ENCODE peak calls at places on chromosomes 3 and 15, in six cellular contexts. One of them, this sample, is unnamed.

GRCh38 chr3:131110087-131110486 is 83.4 kb downstream of the NEK11 start:
- DNase-seq in stimulated activated CD4-positive, alpha-beta T cell treated with anti-CD3 and anti-CD28 coated beads, Interleukin-12 subunit alpha, Interleukin-12 subunit beta, amount 100 ng/mL, for 4 hours: no peak
- DNase-seq in SJSA1: peak
- DNase-seq in A673: peak
- DNase-seq in activated naive CD8-positive, alpha-beta T cell treated with anti-CD3 and anti-CD28 coated beads, Interleukin-2, amount 50 U/mL, for 24 hours: no peak
- DNase-seq in GM12891: no peak
- DNase-seq in this sample: no peak

GRCh38 chr15:82958638-82959037 is 6.1 kb upstream of the HOMER2 start:
- DNase-seq in GM12891: no peak
- DNase-seq in SJSA1: no peak
- DNase-seq in stimulated activated CD4-positive, alpha-beta T cell treated with anti-CD3 and anti-CD28 coated beads, Interleukin-12 subunit alpha, Interleukin-12 subunit beta, amount 100 ng/mL, for 4 hours: no peak
- DNase-seq in A673: no peak
- DNase-seq in activated naive CD8-positive, alpha-beta T cell treated with anti-CD3 and anti-CD28 coated beads, Interleukin-2, amount 50 U/mL, for 24 hours: no peak
- DNase-seq in this sample: no peak

GRCh38 chr3:18295171-18295920 is 129.8 kb downstream of the SATB1 start:
- DNase-seq in activated naive CD8-positive, alpha-beta T cell treated with anti-CD3 and anti-CD28 coated beads, Interleukin-2, amount 50 U/mL, for 24 hours: peak
- DNase-seq in A673: peak
- DNase-seq in SJSA1: peak
- DNase-seq in GM12891: peak
- DNase-seq in stimulated activated CD4-positive, alpha-beta T cell treated with anti-CD3 and anti-CD28 coated beads, Interleukin-12 subunit alpha, Interleukin-12 subunit beta, amount 100 ng/mL, for 4 hours: peak
- DNase-seq in this sample: peak

GRCh38 chr3:59256233-59256632 is 206.4 kb upstream of the CFAP20DC start:
- DNase-seq in A673: no peak
- DNase-seq in GM12891: no peak
- DNase-seq in activated naive CD8-positive, alpha-beta T cell treated with anti-CD3 and anti-CD28 coated beads, Interleukin-2, amount 50 U/mL, for 24 hours: no peak
- DNase-seq in stimulated activated CD4-positive, alpha-beta T cell treated with anti-CD3 and anti-CD28 coated beads, Interleukin-12 subunit alpha, Interleukin-12 subunit beta, amount 100 ng/mL, for 4 hours: no peak
- DNase-seq in SJSA1: no peak
- DNase-seq in this sample: no peak

GRCh38 chr15:51444807-51445206 is 103.4 kb downstream of the GLDN start:
- DNase-seq in GM12891: no peak
- DNase-seq in stimulated activated CD4-positive, alpha-beta T cell treated with anti-CD3 and anti-CD28 coated beads, Interleukin-12 subunit alpha, Interleukin-12 subunit beta, amount 100 ng/mL, for 4 hours: no peak
- DNase-seq in A673: no peak
- DNase-seq in SJSA1: no peak
- DNase-seq in activated naive CD8-positive, alpha-beta T cell treated with anti-CD3 and anti-CD28 coated beads, Interleukin-2, amount 50 U/mL, for 24 hours: no peak
- DNase-seq in this sample: no peak

GRCh38 chr3:89042251-89042650 is 65.2 kb upstream of the EPHA3 start:
- DNase-seq in A673: no peak
- DNase-seq in activated naive CD8-positive, alpha-beta T cell treated with anti-CD3 and anti-CD28 coated beads, Interleukin-2, amount 50 U/mL, for 24 hours: no peak
- DNase-seq in SJSA1: no peak
- DNase-seq in stimulated activated CD4-positive, alpha-beta T cell treated with anti-CD3 and anti-CD28 coated beads, Interleukin-12 subunit alpha, Interleukin-12 subunit beta, amount 100 ng/mL, for 4 hours: no peak
- DNase-seq in GM12891: no peak
- DNase-seq in this sample: no peak

GRCh38 chr15:99507016-99507731 is 58.6 kb upstream of the MEF2A start:
- DNase-seq in GM12891: no peak
- DNase-seq in A673: peak
- DNase-seq in stimulated activated CD4-positive, alpha-beta T cell treated with anti-CD3 and anti-CD28 coated beads, Interleukin-12 subunit alpha, Interleukin-12 subunit beta, amount 100 ng/mL, for 4 hours: no peak
- DNase-seq in SJSA1: no peak
- DNase-seq in activated naive CD8-positive, alpha-beta T cell treated with anti-CD3 and anti-CD28 coated beads, Interleukin-2, amount 50 U/mL, for 24 hours: no peak
- DNase-seq in this sample: peak

GRCh38 chr3:71010731-71011455 is 572.6 kb downstream of the FOXP1 start:
- DNase-seq in activated naive CD8-positive, alpha-beta T cell treated with anti-CD3 and anti-CD28 coated beads, Interleukin-2, amount 50 U/mL, for 24 hours: peak
- DNase-seq in GM12891: no peak
- DNase-seq in stimulated activated CD4-positive, alpha-beta T cell treated with anti-CD3 and anti-CD28 coated beads, Interleukin-12 subunit alpha, Interleukin-12 subunit beta, amount 100 ng/mL, for 4 hours: peak
- DNase-seq in A673: no peak
- DNase-seq in SJSA1: no peak
- DNase-seq in this sample: no peak

GRCh38 chr3:117719316-117719926 is 1009.8 kb downstream of the TUSC7 start:
- DNase-seq in stimulated activated CD4-positive, alpha-beta T cell treated with anti-CD3 and anti-CD28 coated beads, Interleukin-12 subunit alpha, Interleukin-12 subunit beta, amount 100 ng/mL, for 4 hours: no peak
- DNase-seq in SJSA1: no peak
- DNase-seq in GM12891: peak
- DNase-seq in activated naive CD8-positive, alpha-beta T cell treated with anti-CD3 and anti-CD28 coated beads, Interleukin-2, amount 50 U/mL, for 24 hours: no peak
- DNase-seq in A673: peak
- DNase-seq in this sample: peak

GRCh38 chr3:134419214-134419965 is 45.1 kb upstream of the AMOTL2 start:
- DNase-seq in activated naive CD8-positive, alpha-beta T cell treated with anti-CD3 and anti-CD28 coated beads, Interleukin-2, amount 50 U/mL, for 24 hours: no peak
- DNase-seq in A673: no peak
- DNase-seq in SJSA1: no peak
- DNase-seq in GM12891: no peak
- DNase-seq in stimulated activated CD4-positive, alpha-beta T cell treated with anti-CD3 and anti-CD28 coated beads, Interleukin-12 subunit alpha, Interleukin-12 subunit beta, amount 100 ng/mL, for 4 hours: no peak
- DNase-seq in this sample: no peak

GRCh38 chr3:86774082-86774691 is 216.8 kb downstream of the VGLL3 start:
- DNase-seq in stimulated activated CD4-positive, alpha-beta T cell treated with anti-CD3 and anti-CD28 coated beads, Interleukin-12 subunit alpha, Interleukin-12 subunit beta, amount 100 ng/mL, for 4 hours: no peak
- DNase-seq in A673: peak
- DNase-seq in SJSA1: no peak
- DNase-seq in GM12891: no peak
- DNase-seq in activated naive CD8-positive, alpha-beta T cell treated with anti-CD3 and anti-CD28 coated beads, Interleukin-2, amount 50 U/mL, for 24 hours: no peak
- DNase-seq in this sample: peak

GRCh38 chr3:43960448-43960840 is 269.7 kb downstream of the ABHD5 start:
- DNase-seq in stimulated activated CD4-positive, alpha-beta T cell treated with anti-CD3 and anti-CD28 coated beads, Interleukin-12 subunit alpha, Interleukin-12 subunit beta, amount 100 ng/mL, for 4 hours: no peak
- DNase-seq in A673: peak
- DNase-seq in activated naive CD8-positive, alpha-beta T cell treated with anti-CD3 and anti-CD28 coated beads, Interleukin-2, amount 50 U/mL, for 24 hours: no peak
- DNase-seq in SJSA1: no peak
- DNase-seq in GM12891: no peak
- DNase-seq in this sample: no peak

GRCh38 chr3:94524102-94524922 is 461.5 kb downstream of the NSUN3 start:
- DNase-seq in A673: no peak
- DNase-seq in GM12891: no peak
- DNase-seq in activated naive CD8-positive, alpha-beta T cell treated with anti-CD3 and anti-CD28 coated beads, Interleukin-2, amount 50 U/mL, for 24 hours: no peak
- DNase-seq in stimulated activated CD4-positive, alpha-beta T cell treated with anti-CD3 and anti-CD28 coated beads, Interleukin-12 subunit alpha, Interleukin-12 subunit beta, amount 100 ng/mL, for 4 hours: no peak
- DNase-seq in SJSA1: no peak
- DNase-seq in this sample: peak

GRCh38 chr3:102664126-102664525 is 229.3 kb downstream of the ZPLD1 start:
- DNase-seq in stimulated activated CD4-positive, alpha-beta T cell treated with anti-CD3 and anti-CD28 coated beads, Interleukin-12 subunit alpha, Interleukin-12 subunit beta, amount 100 ng/mL, for 4 hours: no peak
- DNase-seq in A673: no peak
- DNase-seq in activated naive CD8-positive, alpha-beta T cell treated with anti-CD3 and anti-CD28 coated beads, Interleukin-2, amount 50 U/mL, for 24 hours: no peak
- DNase-seq in SJSA1: no peak
- DNase-seq in GM12891: no peak
- DNase-seq in this sample: no peak

GRCh38 chr3:128499724-128500275 is 6.8 kb upstream of the GATA2 start:
- DNase-seq in stimulated activated CD4-positive, alpha-beta T cell treated with anti-CD3 and anti-CD28 coated beads, Interleukin-12 subunit alpha, Interleukin-12 subunit beta, amount 100 ng/mL, for 4 hours: no peak
- DNase-seq in activated naive CD8-positive, alpha-beta T cell treated with anti-CD3 and anti-CD28 coated beads, Interleukin-2, amount 50 U/mL, for 24 hours: no peak
- DNase-seq in A673: no peak
- DNase-seq in SJSA1: no peak
- DNase-seq in GM12891: no peak
- DNase-seq in this sample: no peak

GRCh38 chr3:187777331-187778046 is 32.2 kb upstream of the BCL6 start:
- DNase-seq in SJSA1: no peak
- DNase-seq in GM12891: no peak
- DNase-seq in stimulated activated CD4-positive, alpha-beta T cell treated with anti-CD3 and anti-CD28 coated beads, Interleukin-12 subunit alpha, Interleukin-12 subunit beta, amount 100 ng/mL, for 4 hours: no peak
- DNase-seq in A673: peak
- DNase-seq in activated naive CD8-positive, alpha-beta T cell treated with anti-CD3 and anti-CD28 coated beads, Interleukin-2, amount 50 U/mL, for 24 hours: peak
- DNase-seq in this sample: no peak

GRCh38 chr15:39919396-39919739 is 698 bp downstream of the GPR176 start:
- DNase-seq in stimulated activated CD4-positive, alpha-beta T cell treated with anti-CD3 and anti-CD28 coated beads, Interleukin-12 subunit alpha, Interleukin-12 subunit beta, amount 100 ng/mL, for 4 hours: no peak
- DNase-seq in activated naive CD8-positive, alpha-beta T cell treated with anti-CD3 and anti-CD28 coated beads, Interleukin-2, amount 50 U/mL, for 24 hours: no peak
- DNase-seq in A673: no peak
- DNase-seq in GM12891: no peak
- DNase-seq in SJSA1: no peak
- DNase-seq in this sample: no peak

GRCh38 chr3:128491071-128491899 is 1.7 kb downstream of the GATA2 start:
- DNase-seq in A673: peak
- DNase-seq in activated naive CD8-positive, alpha-beta T cell treated with anti-CD3 and anti-CD28 coated beads, Interleukin-2, amount 50 U/mL, for 24 hours: no peak
- DNase-seq in stimulated activated CD4-positive, alpha-beta T cell treated with anti-CD3 and anti-CD28 coated beads, Interleukin-12 subunit alpha, Interleukin-12 subunit beta, amount 100 ng/mL, for 4 hours: no peak
- DNase-seq in SJSA1: no peak
- DNase-seq in GM12891: no peak
- DNase-seq in this sample: peak

GRCh38 chr3:97009427-97010019 is 195.1 kb downstream of the EPHA6 start:
- DNase-seq in A673: no peak
- DNase-seq in GM12891: no peak
- DNase-seq in activated naive CD8-positive, alpha-beta T cell treated with anti-CD3 and anti-CD28 coated beads, Interleukin-2, amount 50 U/mL, for 24 hours: no peak
- DNase-seq in stimulated activated CD4-positive, alpha-beta T cell treated with anti-CD3 and anti-CD28 coated beads, Interleukin-12 subunit alpha, Interleukin-12 subunit beta, amount 100 ng/mL, for 4 hours: no peak
- DNase-seq in SJSA1: no peak
- DNase-seq in this sample: no peak

GRCh38 chr3:141553055-141553454 is 66.2 kb downstream of the RASA2 start:
- DNase-seq in activated naive CD8-positive, alpha-beta T cell treated with anti-CD3 and anti-CD28 coated beads, Interleukin-2, amount 50 U/mL, for 24 hours: no peak
- DNase-seq in SJSA1: no peak
- DNase-seq in GM12891: no peak
- DNase-seq in A673: no peak
- DNase-seq in stimulated activated CD4-positive, alpha-beta T cell treated with anti-CD3 and anti-CD28 coated beads, Interleukin-12 subunit alpha, Interleukin-12 subunit beta, amount 100 ng/mL, for 4 hours: no peak
- DNase-seq in this sample: no peak

GRCh38 chr15:38128389-38128788 is 124.2 kb upstream of the SPRED1 start:
- DNase-seq in stimulated activated CD4-positive, alpha-beta T cell treated with anti-CD3 and anti-CD28 coated beads, Interleukin-12 subunit alpha, Interleukin-12 subunit beta, amount 100 ng/mL, for 4 hours: no peak
- DNase-seq in GM12891: no peak
- DNase-seq in SJSA1: no peak
- DNase-seq in A673: no peak
- DNase-seq in activated naive CD8-positive, alpha-beta T cell treated with anti-CD3 and anti-CD28 coated beads, Interleukin-2, amount 50 U/mL, for 24 hours: no peak
- DNase-seq in this sample: no peak

GRCh38 chr3:187726564-187726963 is 18.7 kb downstream of the BCL6 start:
- DNase-seq in GM12891: no peak
- DNase-seq in SJSA1: no peak
- DNase-seq in stimulated activated CD4-positive, alpha-beta T cell treated with anti-CD3 and anti-CD28 coated beads, Interleukin-12 subunit alpha, Interleukin-12 subunit beta, amount 100 ng/mL, for 4 hours: no peak
- DNase-seq in activated naive CD8-positive, alpha-beta T cell treated with anti-CD3 and anti-CD28 coated beads, Interleukin-2, amount 50 U/mL, for 24 hours: no peak
- DNase-seq in A673: no peak
- DNase-seq in this sample: no peak

GRCh38 chr15:35393403-35393802 is 152.6 kb downstream of the DPH6 start:
- DNase-seq in A673: no peak
- DNase-seq in SJSA1: no peak
- DNase-seq in stimulated activated CD4-positive, alpha-beta T cell treated with anti-CD3 and anti-CD28 coated beads, Interleukin-12 subunit alpha, Interleukin-12 subunit beta, amount 100 ng/mL, for 4 hours: no peak
- DNase-seq in GM12891: no peak
- DNase-seq in activated naive CD8-positive, alpha-beta T cell treated with anti-CD3 and anti-CD28 coated beads, Interleukin-2, amount 50 U/mL, for 24 hours: no peak
- DNase-seq in this sample: no peak

GRCh38 chr3:177968891-177969290 is 567.3 kb upstream of the KCNMB2 start:
- DNase-seq in stimulated activated CD4-positive, alpha-beta T cell treated with anti-CD3 and anti-CD28 coated beads, Interleukin-12 subunit alpha, Interleukin-12 subunit beta, amount 100 ng/mL, for 4 hours: no peak
- DNase-seq in GM12891: no peak
- DNase-seq in A673: no peak
- DNase-seq in SJSA1: no peak
- DNase-seq in activated naive CD8-positive, alpha-beta T cell treated with anti-CD3 and anti-CD28 coated beads, Interleukin-2, amount 50 U/mL, for 24 hours: no peak
- DNase-seq in this sample: no peak

GRCh38 chr3:195727596-195728195 is 6.9 kb downstream of the MUC20 start:
- DNase-seq in activated naive CD8-positive, alpha-beta T cell treated with anti-CD3 and anti-CD28 coated beads, Interleukin-2, amount 50 U/mL, for 24 hours: no peak
- DNase-seq in stimulated activated CD4-positive, alpha-beta T cell treated with anti-CD3 and anti-CD28 coated beads, Interleukin-12 subunit alpha, Interleukin-12 subunit beta, amount 100 ng/mL, for 4 hours: no peak
- DNase-seq in A673: no peak
- DNase-seq in GM12891: no peak
- DNase-seq in SJSA1: no peak
- DNase-seq in this sample: no peak

GRCh38 chr3:177385831-177386301 is 188.6 kb upstream of the TBL1XR1 start:
- DNase-seq in GM12891: no peak
- DNase-seq in SJSA1: no peak
- DNase-seq in activated naive CD8-positive, alpha-beta T cell treated with anti-CD3 and anti-CD28 coated beads, Interleukin-2, amount 50 U/mL, for 24 hours: no peak
- DNase-seq in stimulated activated CD4-positive, alpha-beta T cell treated with anti-CD3 and anti-CD28 coated beads, Interleukin-12 subunit alpha, Interleukin-12 subunit beta, amount 100 ng/mL, for 4 hours: no peak
- DNase-seq in A673: peak
- DNase-seq in this sample: no peak

GRCh38 chr3:161413127-161413854 is 42.0 kb upstream of the SPTSSB start:
- DNase-seq in SJSA1: no peak
- DNase-seq in A673: no peak
- DNase-seq in activated naive CD8-positive, alpha-beta T cell treated with anti-CD3 and anti-CD28 coated beads, Interleukin-2, amount 50 U/mL, for 24 hours: no peak
- DNase-seq in GM12891: no peak
- DNase-seq in stimulated activated CD4-positive, alpha-beta T cell treated with anti-CD3 and anti-CD28 coated beads, Interleukin-12 subunit alpha, Interleukin-12 subunit beta, amount 100 ng/mL, for 4 hours: no peak
- DNase-seq in this sample: no peak

GRCh38 chr15:93244691-93245615 is 155.9 kb upstream of the RGMA start:
- DNase-seq in GM12891: no peak
- DNase-seq in A673: no peak
- DNase-seq in stimulated activated CD4-positive, alpha-beta T cell treated with anti-CD3 and anti-CD28 coated beads, Interleukin-12 subunit alpha, Interleukin-12 subunit beta, amount 100 ng/mL, for 4 hours: no peak
- DNase-seq in activated naive CD8-positive, alpha-beta T cell treated with anti-CD3 and anti-CD28 coated beads, Interleukin-2, amount 50 U/mL, for 24 hours: no peak
- DNase-seq in SJSA1: no peak
- DNase-seq in this sample: no peak

GRCh38 chr15:85024509-85025336 is 43.1 kb downstream of the PDE8A start:
- DNase-seq in activated naive CD8-positive, alpha-beta T cell treated with anti-CD3 and anti-CD28 coated beads, Interleukin-2, amount 50 U/mL, for 24 hours: no peak
- DNase-seq in A673: no peak
- DNase-seq in SJSA1: no peak
- DNase-seq in stimulated activated CD4-positive, alpha-beta T cell treated with anti-CD3 and anti-CD28 coated beads, Interleukin-12 subunit alpha, Interleukin-12 subunit beta, amount 100 ng/mL, for 4 hours: no peak
- DNase-seq in GM12891: no peak
- DNase-seq in this sample: no peak

GRCh38 chr3:184688872-184689271 is 23.0 kb downstream of the MAGEF1 start:
- DNase-seq in A673: no peak
- DNase-seq in activated naive CD8-positive, alpha-beta T cell treated with anti-CD3 and anti-CD28 coated beads, Interleukin-2, amount 50 U/mL, for 24 hours: no peak
- DNase-seq in GM12891: no peak
- DNase-seq in stimulated activated CD4-positive, alpha-beta T cell treated with anti-CD3 and anti-CD28 coated beads, Interleukin-12 subunit alpha, Interleukin-12 subunit beta, amount 100 ng/mL, for 4 hours: no peak
- DNase-seq in SJSA1: no peak
- DNase-seq in this sample: no peak